ENCODE peak calls at places on chromosome 22, in nine cellular contexts. One of them, this sample, is unnamed.

GRCh38 chr22:25563757-25564319 is 637 bp upstream of the GRK3 start:
- DNase-seq in HCT116: no peak
- DNase-seq in transverse colon: peak; percentile 28
- DNase-seq in stomach: no peak
- DNase-seq in K562: peak; percentile 8
- DNase-seq in endothelial cell of umbilical vein: peak; percentile 7
- DNase-seq in esophagus muscularis mucosa: no peak
- DNase-seq in spleen: no peak
- DNase-seq in GM12891: no peak
- DNase-seq in this sample: peak; percentile 60

GRCh38 chr22:17770180-17771077 is 3.8 kb downstream of the BID start:
- DNase-seq in HCT116: no peak
- DNase-seq in transverse colon: no peak
- DNase-seq in stomach: no peak
- DNase-seq in K562: no peak
- DNase-seq in endothelial cell of umbilical vein: no peak
- DNase-seq in esophagus muscularis mucosa: no peak
- DNase-seq in spleen: peak; percentile 75
- DNase-seq in GM12891: no peak
- DNase-seq in this sample: no peak

GRCh38 chr22:41286639-41287091 is 678 bp upstream of the RANGAP1 start:
- DNase-seq in HCT116: no peak
- DNase-seq in transverse colon: no peak
- DNase-seq in stomach: no peak
- DNase-seq in K562: peak; percentile 56
- DNase-seq in endothelial cell of umbilical vein: no peak
- DNase-seq in esophagus muscularis mucosa: no peak
- DNase-seq in spleen: peak; percentile 83
- DNase-seq in GM12891: no peak
- DNase-seq in this sample: peak; percentile 65

GRCh38 chr22:41347066-41347859 is 34.5 kb upstream of the TEF start:
- DNase-seq in HCT116: no peak
- DNase-seq in transverse colon: no peak
- DNase-seq in stomach: no peak
- DNase-seq in K562: no peak
- DNase-seq in endothelial cell of umbilical vein: no peak
- DNase-seq in esophagus muscularis mucosa: no peak
- DNase-seq in spleen: no peak
- DNase-seq in GM12891: no peak
- DNase-seq in this sample: no peak

GRCh38 chr22:30483169-30483568 is 11.4 kb upstream of the SEC14L3 start:
- DNase-seq in HCT116: no peak
- DNase-seq in transverse colon: no peak
- DNase-seq in stomach: no peak
- DNase-seq in K562: no peak
- DNase-seq in endothelial cell of umbilical vein: peak; percentile 18
- DNase-seq in esophagus muscularis mucosa: no peak
- DNase-seq in spleen: no peak
- DNase-seq in GM12891: no peak
- DNase-seq in this sample: no peak

GRCh38 chr22:50621948-50622722 is 5.8 kb downstream of the ARSA start:
- DNase-seq in HCT116: no peak
- DNase-seq in transverse colon: peak; percentile 65
- DNase-seq in stomach: peak; percentile 63
- DNase-seq in K562: no peak
- DNase-seq in endothelial cell of umbilical vein: no peak
- DNase-seq in esophagus muscularis mucosa: no peak
- DNase-seq in spleen: peak; percentile 86
- DNase-seq in GM12891: no peak
- DNase-seq in this sample: no peak

GRCh38 chr22:29443861-29444431 is 5.6 kb downstream of the RFPL1 start:
- DNase-seq in HCT116: no peak
- DNase-seq in transverse colon: no peak
- DNase-seq in stomach: no peak
- DNase-seq in K562: no peak
- DNase-seq in endothelial cell of umbilical vein: no peak
- DNase-seq in esophagus muscularis mucosa: no peak
- DNase-seq in spleen: no peak
- DNase-seq in GM12891: no peak
- DNase-seq in this sample: no peak

GRCh38 chr22:17486313-17486712 is 77.0 kb upstream of the SLC25A18 start:
- DNase-seq in HCT116: no peak
- DNase-seq in transverse colon: no peak
- DNase-seq in stomach: no peak
- DNase-seq in K562: peak; percentile 59
- DNase-seq in endothelial cell of umbilical vein: no peak
- DNase-seq in esophagus muscularis mucosa: no peak
- DNase-seq in spleen: no peak
- DNase-seq in GM12891: no peak
- DNase-seq in this sample: no peak

DNA sequence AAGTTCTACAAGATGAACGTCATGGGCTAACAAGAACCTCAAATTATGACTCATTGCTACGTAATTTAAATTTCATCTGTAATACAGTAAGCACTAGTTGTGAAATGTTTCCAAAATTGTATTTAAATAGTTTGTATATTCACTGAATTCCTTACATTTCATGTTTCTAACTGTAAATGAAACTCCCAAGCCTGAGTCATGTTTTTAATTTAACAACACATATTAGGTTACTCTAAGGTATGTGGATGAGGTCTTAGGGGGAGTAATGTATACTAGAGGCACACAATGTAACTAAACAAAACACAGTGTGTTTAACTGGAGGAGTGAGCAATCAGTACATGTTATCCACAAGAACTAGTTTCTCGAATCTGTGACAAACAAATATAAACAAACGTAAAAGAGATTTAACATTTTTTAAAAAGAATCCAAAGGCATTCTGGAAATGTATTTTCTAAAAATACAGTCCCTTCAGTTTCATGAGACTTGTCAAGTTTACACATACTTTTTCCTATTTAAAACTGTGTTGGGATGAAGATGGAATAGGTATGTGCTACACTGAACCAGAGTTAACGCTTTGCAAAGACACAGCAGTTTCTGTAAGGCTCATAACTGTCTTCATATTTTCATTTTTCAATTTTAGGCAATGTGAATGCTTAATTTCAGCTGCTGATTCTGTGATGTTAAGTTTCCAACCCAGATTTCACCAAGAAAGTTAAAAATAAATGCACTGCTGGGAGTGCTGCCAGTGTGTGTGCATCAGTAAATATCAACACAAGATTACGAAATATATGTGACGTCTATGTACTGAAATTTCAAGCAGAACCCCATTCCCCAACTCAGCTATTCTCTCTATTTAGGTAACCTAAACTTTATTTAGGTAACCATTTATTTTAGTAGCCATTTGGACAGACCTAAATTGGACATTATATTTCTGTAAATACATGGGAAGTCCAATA is 52.6 kb downstream of the PITPNB start:
- DNase-seq in HCT116: no peak
- DNase-seq in transverse colon: no peak
- DNase-seq in stomach: peak; percentile 33
- DNase-seq in K562: no peak
- DNase-seq in endothelial cell of umbilical vein: peak; percentile 33
- DNase-seq in esophagus muscularis mucosa: no peak
- DNase-seq in spleen: no peak
- DNase-seq in GM12891: no peak
- DNase-seq in this sample: no peak
- TF ChIP-seq POLR2AphosphoS5 in HCT116: no peak
- TF ChIP-seq POLR2AphosphoS5 in transverse colon: no peak
- TF ChIP-seq POLR2AphosphoS5 in stomach: peak; percentile 10
- TF ChIP-seq POLR2AphosphoS5 in K562: no peak
- TF ChIP-seq POLR2AphosphoS5 in endothelial cell of umbilical vein: no peak
- TF ChIP-seq POLR2AphosphoS5 in esophagus muscularis mucosa: peak; percentile 35
- TF ChIP-seq POLR2AphosphoS5 in spleen: no peak
- TF ChIP-seq POLR2AphosphoS5 in GM12891: no peak
- TF ChIP-seq POLR2AphosphoS5 in this sample: no peak

DNA sequence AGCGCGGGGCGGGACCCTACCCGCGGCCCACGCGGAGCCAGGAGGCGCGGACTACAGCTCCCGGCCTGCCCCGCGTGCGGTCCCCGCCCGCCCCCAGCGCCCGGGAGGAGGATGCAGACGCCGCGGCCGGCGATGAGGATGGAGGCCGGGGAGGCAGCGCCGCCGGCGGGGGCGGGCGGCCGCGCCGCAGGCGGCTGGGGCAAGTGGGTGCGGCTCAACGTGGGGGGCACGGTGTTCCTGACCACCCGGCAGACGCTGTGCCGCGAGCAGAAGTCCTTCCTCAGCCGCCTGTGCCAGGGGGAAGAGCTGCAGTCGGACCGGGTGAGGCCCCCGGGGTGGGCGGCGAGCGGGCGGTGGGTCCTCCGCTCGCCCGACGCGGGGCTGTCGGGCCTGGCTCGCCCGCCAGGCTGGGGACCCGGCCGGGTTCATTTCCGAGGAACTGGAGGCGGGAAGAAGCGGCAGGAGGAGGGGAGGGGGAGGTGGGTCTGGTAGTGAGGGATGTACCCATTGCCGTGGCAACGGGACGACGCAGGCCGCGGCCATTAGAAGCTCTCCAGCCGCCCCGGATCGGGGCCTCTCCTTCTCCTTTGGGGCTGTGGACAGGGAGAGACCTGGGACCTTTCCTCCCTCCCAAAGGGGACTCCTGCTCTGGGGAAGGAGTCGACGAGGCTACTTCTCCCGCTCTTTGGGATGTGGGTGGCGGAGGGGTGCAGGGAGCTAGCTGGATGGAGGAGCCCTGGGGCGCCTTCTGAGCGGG is at the start of gene KCTD17:
- DNase-seq in HCT116: peak; percentile 24
- DNase-seq in transverse colon: peak; percentile 86
- DNase-seq in stomach: peak; percentile 70
- DNase-seq in K562: peak; percentile 54
- DNase-seq in endothelial cell of umbilical vein: peak; percentile 64
- DNase-seq in esophagus muscularis mucosa: no peak
- DNase-seq in spleen: peak; percentile 94
- DNase-seq in GM12891: peak; percentile 99
- DNase-seq in this sample: peak; percentile 23
- TF ChIP-seq POLR2AphosphoS5 in HCT116: peak; percentile 67
- TF ChIP-seq POLR2AphosphoS5 in transverse colon: peak; percentile 26
- TF ChIP-seq POLR2AphosphoS5 in stomach: peak; percentile 40
- TF ChIP-seq POLR2AphosphoS5 in K562: no peak
- TF ChIP-seq POLR2AphosphoS5 in endothelial cell of umbilical vein: peak; percentile 68
- TF ChIP-seq POLR2AphosphoS5 in esophagus muscularis mucosa: peak; percentile 53
- TF ChIP-seq POLR2AphosphoS5 in spleen: peak; percentile 77
- TF ChIP-seq POLR2AphosphoS5 in GM12891: no peak
- TF ChIP-seq POLR2AphosphoS5 in this sample: no peak

GRCh38 chr22:37486224-37486845 is at the start of gene MFNG:
- DNase-seq in HCT116: no peak
- DNase-seq in transverse colon: peak; percentile 84
- DNase-seq in stomach: peak; percentile 78
- DNase-seq in K562: peak; percentile 45
- DNase-seq in endothelial cell of umbilical vein: peak; percentile 80
- DNase-seq in esophagus muscularis mucosa: no peak
- DNase-seq in spleen: peak; percentile 96
- DNase-seq in GM12891: peak; percentile 97
- DNase-seq in this sample: peak; percentile 93
- TF ChIP-seq POLR2AphosphoS5 in HCT116: no peak
- TF ChIP-seq POLR2AphosphoS5 in transverse colon: peak; percentile 34
- TF ChIP-seq POLR2AphosphoS5 in stomach: no peak
- TF ChIP-seq POLR2AphosphoS5 in K562: no peak
- TF ChIP-seq POLR2AphosphoS5 in endothelial cell of umbilical vein: peak; percentile 95
- TF ChIP-seq POLR2AphosphoS5 in esophagus muscularis mucosa: no peak
- TF ChIP-seq POLR2AphosphoS5 in spleen: peak; percentile 83
- TF ChIP-seq POLR2AphosphoS5 in GM12891: no peak
- TF ChIP-seq POLR2AphosphoS5 in this sample: peak; percentile 69

DNA sequence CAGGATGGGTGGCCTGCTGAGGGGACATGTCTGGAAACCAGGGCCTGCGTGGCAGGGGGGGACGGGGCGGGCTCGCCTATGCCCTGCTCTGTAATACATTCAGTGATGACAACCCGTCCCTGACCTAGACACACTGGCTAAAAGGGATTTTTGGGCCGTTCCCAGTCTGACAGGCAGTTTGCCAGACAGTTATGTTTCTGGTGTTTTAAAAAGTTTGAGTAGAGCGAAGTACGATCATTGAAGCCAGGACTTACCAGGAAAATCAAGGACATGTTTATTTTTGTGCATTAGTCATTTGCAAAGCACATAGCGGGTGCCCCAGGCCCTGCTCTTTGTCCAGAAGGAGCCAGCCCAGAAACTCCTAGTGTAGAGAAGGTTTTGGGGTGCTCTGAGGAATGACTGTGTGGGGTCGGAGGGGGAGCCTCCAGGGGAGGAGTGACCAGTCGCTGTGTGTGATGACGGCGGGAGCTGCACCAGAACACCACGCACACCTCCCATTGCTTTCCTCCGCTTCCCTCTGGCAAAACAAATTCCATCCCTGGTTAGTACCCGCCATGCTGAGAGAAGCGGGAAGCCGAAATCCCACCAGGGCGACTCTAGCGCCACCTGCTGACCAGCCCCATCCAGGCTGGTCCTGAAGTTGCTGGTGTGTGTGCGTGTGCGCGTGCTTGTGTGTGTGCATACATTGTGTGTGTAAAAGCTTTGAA is 50.8 kb downstream of the FBLN1 start:
- DNase-seq in HCT116: peak; percentile 63
- DNase-seq in transverse colon: peak; percentile 73
- DNase-seq in stomach: peak; percentile 68
- DNase-seq in K562: peak; percentile 63
- DNase-seq in endothelial cell of umbilical vein: peak; percentile 71
- DNase-seq in esophagus muscularis mucosa: peak; percentile 97
- DNase-seq in spleen: no peak
- DNase-seq in GM12891: peak; percentile 78
- DNase-seq in this sample: peak; percentile 58
- TF ChIP-seq POLR2AphosphoS5 in HCT116: no peak
- TF ChIP-seq POLR2AphosphoS5 in transverse colon: peak; percentile 12
- TF ChIP-seq POLR2AphosphoS5 in stomach: peak; percentile 44
- TF ChIP-seq POLR2AphosphoS5 in K562: no peak
- TF ChIP-seq POLR2AphosphoS5 in endothelial cell of umbilical vein: no peak
- TF ChIP-seq POLR2AphosphoS5 in esophagus muscularis mucosa: peak; percentile 57
- TF ChIP-seq POLR2AphosphoS5 in spleen: no peak
- TF ChIP-seq POLR2AphosphoS5 in GM12891: no peak
- TF ChIP-seq POLR2AphosphoS5 in this sample: no peak

GRCh38 chr22:36375071-36375980 is 12.4 kb downstream of the MYH9 start:
- DNase-seq in HCT116: no peak
- DNase-seq in transverse colon: no peak
- DNase-seq in stomach: no peak
- DNase-seq in K562: no peak
- DNase-seq in endothelial cell of umbilical vein: no peak
- DNase-seq in esophagus muscularis mucosa: no peak
- DNase-seq in spleen: no peak
- DNase-seq in GM12891: no peak
- DNase-seq in this sample: no peak
- TF ChIP-seq POLR2AphosphoS5 in HCT116: no peak
- TF ChIP-seq POLR2AphosphoS5 in transverse colon: no peak
- TF ChIP-seq POLR2AphosphoS5 in stomach: peak; percentile 10
- TF ChIP-seq POLR2AphosphoS5 in K562: no peak
- TF ChIP-seq POLR2AphosphoS5 in endothelial cell of umbilical vein: no peak
- TF ChIP-seq POLR2AphosphoS5 in esophagus muscularis mucosa: peak; percentile 59
- TF ChIP-seq POLR2AphosphoS5 in spleen: peak; percentile 55
- TF ChIP-seq POLR2AphosphoS5 in GM12891: no peak
- TF ChIP-seq POLR2AphosphoS5 in this sample: no peak

GRCh38 chr22:24505337-24505736 is 10.2 kb downstream of the UPB1 start:
- DNase-seq in HCT116: no peak
- DNase-seq in transverse colon: no peak
- DNase-seq in stomach: peak; percentile 17
- DNase-seq in K562: no peak
- DNase-seq in endothelial cell of umbilical vein: no peak
- DNase-seq in esophagus muscularis mucosa: no peak
- DNase-seq in spleen: no peak
- DNase-seq in GM12891: no peak
- DNase-seq in this sample: no peak
- TF ChIP-seq POLR2AphosphoS5 in HCT116: no peak
- TF ChIP-seq POLR2AphosphoS5 in transverse colon: no peak
- TF ChIP-seq POLR2AphosphoS5 in stomach: no peak
- TF ChIP-seq POLR2AphosphoS5 in K562: no peak
- TF ChIP-seq POLR2AphosphoS5 in endothelial cell of umbilical vein: no peak
- TF ChIP-seq POLR2AphosphoS5 in esophagus muscularis mucosa: no peak
- TF ChIP-seq POLR2AphosphoS5 in spleen: no peak
- TF ChIP-seq POLR2AphosphoS5 in GM12891: no peak
- TF ChIP-seq POLR2AphosphoS5 in this sample: no peak

This sample was measured in HL-60.